ENCODE peak calls at places on chromosomes 5 and 9, in ten cellular contexts. One of them, this sample, is unnamed.

GRCh38 chr5:131545856-131546255 is 89.2 kb downstream of the RAPGEF6 start:
- DNase-seq in GM12865: no peak
- DNase-seq in psoas muscle: no peak
- DNase-seq in brain microvascular endothelial cell: peak
- DNase-seq in A549: no peak
- DNase-seq in CD8-positive, alpha-beta T cell: no peak
- DNase-seq in mucosa of descending colon: no peak
- DNase-seq in kidney epithelial cell: no peak
- DNase-seq in lower lobe of right lung: no peak
- DNase-seq in cardiac muscle cell: no peak
- DNase-seq in this sample: peak

GRCh38 chr9:120892748-120893584 is 16.0 kb upstream of the PHF19 start:
- DNase-seq in CD8-positive, alpha-beta T cell: peak
- DNase-seq in brain microvascular endothelial cell: peak
- DNase-seq in kidney epithelial cell: peak
- DNase-seq in A549: no peak
- DNase-seq in lower lobe of right lung: no peak
- DNase-seq in mucosa of descending colon: no peak
- DNase-seq in psoas muscle: no peak
- DNase-seq in GM12865: peak
- DNase-seq in cardiac muscle cell: peak
- DNase-seq in this sample: peak

GRCh38 chr9:106677815-106678214 is 185.2 kb upstream of the ZNF462 start:
- DNase-seq in kidney epithelial cell: no peak
- DNase-seq in A549: no peak
- DNase-seq in psoas muscle: no peak
- DNase-seq in cardiac muscle cell: peak
- DNase-seq in GM12865: no peak
- DNase-seq in mucosa of descending colon: no peak
- DNase-seq in lower lobe of right lung: no peak
- DNase-seq in CD8-positive, alpha-beta T cell: no peak
- DNase-seq in brain microvascular endothelial cell: no peak
- DNase-seq in this sample: no peak

GRCh38 chr5:141517321-141517720 is 28.4 kb downstream of the PCDHGC5 start:
- DNase-seq in lower lobe of right lung: no peak
- DNase-seq in GM12865: no peak
- DNase-seq in brain microvascular endothelial cell: no peak
- DNase-seq in psoas muscle: no peak
- DNase-seq in A549: no peak
- DNase-seq in CD8-positive, alpha-beta T cell: no peak
- DNase-seq in mucosa of descending colon: no peak
- DNase-seq in kidney epithelial cell: no peak
- DNase-seq in cardiac muscle cell: no peak
- DNase-seq in this sample: no peak

GRCh38 chr9:34992376-34992951 is 2.9 kb downstream of the DNAJB5 start:
- DNase-seq in psoas muscle: peak
- DNase-seq in A549: no peak
- DNase-seq in brain microvascular endothelial cell: peak
- DNase-seq in CD8-positive, alpha-beta T cell: peak
- DNase-seq in kidney epithelial cell: peak
- DNase-seq in mucosa of descending colon: no peak
- DNase-seq in cardiac muscle cell: peak
- DNase-seq in GM12865: peak
- DNase-seq in lower lobe of right lung: no peak
- DNase-seq in this sample: peak

GRCh38 chr5:57327934-57328333 is 154.1 kb downstream of the GPBP1 start:
- DNase-seq in mucosa of descending colon: no peak
- DNase-seq in psoas muscle: no peak
- DNase-seq in kidney epithelial cell: no peak
- DNase-seq in CD8-positive, alpha-beta T cell: no peak
- DNase-seq in cardiac muscle cell: peak
- DNase-seq in GM12865: no peak
- DNase-seq in lower lobe of right lung: no peak
- DNase-seq in brain microvascular endothelial cell: no peak
- DNase-seq in A549: no peak
- DNase-seq in this sample: peak

GRCh38 chr5:35143841-35144240 is 86.4 kb downstream of the PRLR start:
- DNase-seq in A549: no peak
- DNase-seq in GM12865: no peak
- DNase-seq in mucosa of descending colon: no peak
- DNase-seq in brain microvascular endothelial cell: no peak
- DNase-seq in lower lobe of right lung: no peak
- DNase-seq in psoas muscle: no peak
- DNase-seq in cardiac muscle cell: no peak
- DNase-seq in CD8-positive, alpha-beta T cell: no peak
- DNase-seq in kidney epithelial cell: no peak
- DNase-seq in this sample: no peak

GRCh38 chr5:178118345-178118744 is 5.0 kb downstream of the N4BP3 start:
- DNase-seq in lower lobe of right lung: no peak
- DNase-seq in cardiac muscle cell: no peak
- DNase-seq in CD8-positive, alpha-beta T cell: no peak
- DNase-seq in mucosa of descending colon: no peak
- DNase-seq in GM12865: peak
- DNase-seq in A549: no peak
- DNase-seq in kidney epithelial cell: no peak
- DNase-seq in brain microvascular endothelial cell: no peak
- DNase-seq in psoas muscle: no peak
- DNase-seq in this sample: no peak

GRCh38 chr5:131104169-131104775 is 60.8 kb downstream of the HINT1 start:
- DNase-seq in A549: no peak
- DNase-seq in psoas muscle: no peak
- DNase-seq in brain microvascular endothelial cell: no peak
- DNase-seq in GM12865: no peak
- DNase-seq in lower lobe of right lung: no peak
- DNase-seq in cardiac muscle cell: peak
- DNase-seq in mucosa of descending colon: no peak
- DNase-seq in CD8-positive, alpha-beta T cell: no peak
- DNase-seq in kidney epithelial cell: no peak
- DNase-seq in this sample: peak

GRCh38 chr5:34639852-34640626 is 16.1 kb upstream of the RAI14 start:
- DNase-seq in GM12865: no peak
- DNase-seq in mucosa of descending colon: no peak
- DNase-seq in A549: no peak
- DNase-seq in psoas muscle: no peak
- DNase-seq in kidney epithelial cell: no peak
- DNase-seq in CD8-positive, alpha-beta T cell: no peak
- DNase-seq in brain microvascular endothelial cell: peak
- DNase-seq in cardiac muscle cell: peak
- DNase-seq in lower lobe of right lung: no peak
- DNase-seq in this sample: peak

GRCh38 chr5:8633706-8634105 is 764.8 kb downstream of the MTRR start:
- DNase-seq in A549: no peak
- DNase-seq in lower lobe of right lung: no peak
- DNase-seq in kidney epithelial cell: peak
- DNase-seq in psoas muscle: no peak
- DNase-seq in brain microvascular endothelial cell: peak
- DNase-seq in cardiac muscle cell: peak
- DNase-seq in CD8-positive, alpha-beta T cell: no peak
- DNase-seq in GM12865: no peak
- DNase-seq in mucosa of descending colon: no peak
- DNase-seq in this sample: peak

GRCh38 chr9:2727966-2728613 is 10.8 kb downstream of the KCNV2 start:
- DNase-seq in cardiac muscle cell: peak
- DNase-seq in kidney epithelial cell: no peak
- DNase-seq in CD8-positive, alpha-beta T cell: no peak
- DNase-seq in lower lobe of right lung: no peak
- DNase-seq in A549: no peak
- DNase-seq in psoas muscle: no peak
- DNase-seq in brain microvascular endothelial cell: peak
- DNase-seq in GM12865: peak
- DNase-seq in mucosa of descending colon: no peak
- DNase-seq in this sample: peak

GRCh38 chr5:143002459-143003327 is 232.5 kb downstream of the ARHGAP26 start:
- DNase-seq in CD8-positive, alpha-beta T cell: peak
- DNase-seq in mucosa of descending colon: no peak
- DNase-seq in cardiac muscle cell: peak
- DNase-seq in psoas muscle: no peak
- DNase-seq in A549: peak
- DNase-seq in kidney epithelial cell: no peak
- DNase-seq in GM12865: peak
- DNase-seq in lower lobe of right lung: peak
- DNase-seq in brain microvascular endothelial cell: peak
- DNase-seq in this sample: peak

GRCh38 chr9:129574911-129575574 is 45.9 kb downstream of the C9orf50 start:
- DNase-seq in mucosa of descending colon: no peak
- DNase-seq in psoas muscle: no peak
- DNase-seq in kidney epithelial cell: no peak
- DNase-seq in CD8-positive, alpha-beta T cell: no peak
- DNase-seq in GM12865: no peak
- DNase-seq in lower lobe of right lung: no peak
- DNase-seq in A549: no peak
- DNase-seq in brain microvascular endothelial cell: peak
- DNase-seq in cardiac muscle cell: no peak
- DNase-seq in this sample: no peak

GRCh38 chr9:137276757-137277328 is 683 bp upstream of the TOR4A start:
- DNase-seq in kidney epithelial cell: no peak
- DNase-seq in brain microvascular endothelial cell: no peak
- DNase-seq in psoas muscle: peak
- DNase-seq in lower lobe of right lung: peak
- DNase-seq in CD8-positive, alpha-beta T cell: no peak
- DNase-seq in cardiac muscle cell: peak
- DNase-seq in A549: no peak
- DNase-seq in mucosa of descending colon: peak
- DNase-seq in GM12865: peak
- DNase-seq in this sample: peak

GRCh38 chr9:137278913-137279711 is 1.6 kb downstream of the TOR4A start:
- DNase-seq in lower lobe of right lung: peak
- DNase-seq in A549: no peak
- DNase-seq in GM12865: no peak
- DNase-seq in mucosa of descending colon: peak
- DNase-seq in kidney epithelial cell: no peak
- DNase-seq in CD8-positive, alpha-beta T cell: no peak
- DNase-seq in cardiac muscle cell: no peak
- DNase-seq in psoas muscle: no peak
- DNase-seq in brain microvascular endothelial cell: no peak
- DNase-seq in this sample: no peak

GRCh38 chr9:137275937-137276756 is 1.4 kb upstream of the TOR4A start:
- DNase-seq in lower lobe of right lung: peak
- DNase-seq in GM12865: no peak
- DNase-seq in mucosa of descending colon: peak
- DNase-seq in brain microvascular endothelial cell: no peak
- DNase-seq in CD8-positive, alpha-beta T cell: no peak
- DNase-seq in psoas muscle: no peak
- DNase-seq in kidney epithelial cell: no peak
- DNase-seq in A549: no peak
- DNase-seq in cardiac muscle cell: no peak
- DNase-seq in this sample: no peak

GRCh38 chr9:137278061-137278912 is 761 bp downstream of the TOR4A start:
- DNase-seq in mucosa of descending colon: peak
- DNase-seq in brain microvascular endothelial cell: no peak
- DNase-seq in psoas muscle: peak
- DNase-seq in cardiac muscle cell: peak
- DNase-seq in lower lobe of right lung: peak
- DNase-seq in A549: no peak
- DNase-seq in CD8-positive, alpha-beta T cell: no peak
- DNase-seq in kidney epithelial cell: no peak
- DNase-seq in GM12865: peak
- DNase-seq in this sample: peak

GRCh38 chr9:137277329-137278041 is at the start of gene TOR4A:
- DNase-seq in A549: peak
- DNase-seq in cardiac muscle cell: peak
- DNase-seq in lower lobe of right lung: peak
- DNase-seq in GM12865: peak
- DNase-seq in psoas muscle: peak
- DNase-seq in kidney epithelial cell: peak
- DNase-seq in brain microvascular endothelial cell: peak
- DNase-seq in mucosa of descending colon: peak
- DNase-seq in CD8-positive, alpha-beta T cell: peak
- DNase-seq in this sample: peak
- TF ChIP-seq CTCF in A549: peak
- TF ChIP-seq CTCF in cardiac muscle cell: peak
- TF ChIP-seq CTCF in lower lobe of right lung: peak
- TF ChIP-seq CTCF in GM12865: no peak
- TF ChIP-seq CTCF in psoas muscle: no peak
- TF ChIP-seq CTCF in kidney epithelial cell: peak
- TF ChIP-seq CTCF in brain microvascular endothelial cell: peak
- TF ChIP-seq CTCF in mucosa of descending colon: peak
- TF ChIP-seq CTCF in CD8-positive, alpha-beta T cell: no peak
- TF ChIP-seq CTCF in this sample: peak

GRCh38 chr5:95858661-95859326 is 36.3 kb upstream of the GLRX start:
- DNase-seq in kidney epithelial cell: peak
- DNase-seq in lower lobe of right lung: peak
- DNase-seq in psoas muscle: peak
- DNase-seq in GM12865: peak
- DNase-seq in A549: peak
- DNase-seq in CD8-positive, alpha-beta T cell: peak
- DNase-seq in brain microvascular endothelial cell: peak
- DNase-seq in cardiac muscle cell: peak
- DNase-seq in mucosa of descending colon: peak
- DNase-seq in this sample: peak
- H3K4me3 ChIP-seq in kidney epithelial cell: peak
- H3K4me3 ChIP-seq in lower lobe of right lung: peak
- H3K4me3 ChIP-seq in psoas muscle: peak
- H3K4me3 ChIP-seq in GM12865: peak
- H3K4me3 ChIP-seq in A549: peak
- H3K4me3 ChIP-seq in CD8-positive, alpha-beta T cell: no peak
- H3K4me3 ChIP-seq in brain microvascular endothelial cell: peak
- H3K4me3 ChIP-seq in cardiac muscle cell: peak
- H3K4me3 ChIP-seq in mucosa of descending colon: no peak
- H3K4me3 ChIP-seq in this sample: peak

GRCh38 chr5:104119529-104119928 is 556.9 kb upstream of the NUDT12 start:
- DNase-seq in lower lobe of right lung: no peak
- DNase-seq in brain microvascular endothelial cell: no peak
- DNase-seq in CD8-positive, alpha-beta T cell: no peak
- DNase-seq in mucosa of descending colon: no peak
- DNase-seq in A549: no peak
- DNase-seq in GM12865: no peak
- DNase-seq in psoas muscle: no peak
- DNase-seq in kidney epithelial cell: no peak
- DNase-seq in cardiac muscle cell: no peak
- DNase-seq in this sample: no peak
- TF ChIP-seq CTCF in lower lobe of right lung: no peak
- TF ChIP-seq CTCF in brain microvascular endothelial cell: no peak
- TF ChIP-seq CTCF in CD8-positive, alpha-beta T cell: no peak
- TF ChIP-seq CTCF in mucosa of descending colon: no peak
- TF ChIP-seq CTCF in A549: no peak
- TF ChIP-seq CTCF in GM12865: no peak
- TF ChIP-seq CTCF in psoas muscle: no peak
- TF ChIP-seq CTCF in kidney epithelial cell: no peak
- TF ChIP-seq CTCF in cardiac muscle cell: no peak
- TF ChIP-seq CTCF in this sample: no peak

DNA sequence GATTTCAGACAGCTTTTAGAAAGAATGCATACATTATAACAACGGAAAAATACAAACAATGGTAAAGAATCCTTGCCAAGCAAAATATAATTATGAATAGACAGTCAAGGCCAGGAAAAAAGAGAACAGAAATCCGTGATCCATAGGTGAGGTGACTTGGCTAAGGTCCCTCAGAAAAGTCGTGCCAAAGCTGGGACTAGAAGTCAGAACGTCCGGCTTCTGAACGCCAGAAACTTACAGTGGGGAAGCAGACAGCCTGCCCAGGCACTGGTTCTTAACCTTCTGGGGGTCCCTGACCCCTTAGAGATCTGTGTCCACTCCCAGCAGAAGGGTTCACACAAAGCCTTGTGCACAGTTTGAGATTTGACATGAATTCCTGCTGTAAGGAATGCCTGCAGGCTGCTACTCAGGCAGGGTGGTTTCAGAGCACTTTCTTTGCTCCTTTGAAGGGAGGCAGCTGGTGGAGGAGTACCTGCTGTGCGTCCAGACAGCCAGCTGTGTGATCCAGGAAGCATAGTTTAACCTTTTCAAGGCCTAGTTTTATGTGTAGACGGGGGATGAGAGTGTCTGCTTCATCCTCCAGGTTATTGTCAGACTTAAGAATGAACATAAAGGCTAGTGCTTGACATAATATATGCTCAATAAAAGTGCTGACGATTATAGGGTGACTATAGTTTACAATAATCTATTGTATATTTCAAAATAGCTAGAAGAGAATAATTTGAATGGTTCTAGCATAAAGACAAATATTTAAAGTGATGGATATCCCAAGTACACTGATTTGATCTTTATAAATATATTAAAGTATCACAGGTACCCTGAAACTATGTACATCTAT is 852 bp downstream of the ARHGEF37 start:
- DNase-seq in kidney epithelial cell: no peak
- DNase-seq in CD8-positive, alpha-beta T cell: no peak
- DNase-seq in psoas muscle: no peak
- DNase-seq in brain microvascular endothelial cell: no peak
- DNase-seq in cardiac muscle cell: peak
- DNase-seq in lower lobe of right lung: no peak
- DNase-seq in mucosa of descending colon: no peak
- DNase-seq in GM12865: no peak
- DNase-seq in A549: no peak
- DNase-seq in this sample: peak
- H3K4me3 ChIP-seq in kidney epithelial cell: peak
- H3K4me3 ChIP-seq in CD8-positive, alpha-beta T cell: no peak
- H3K4me3 ChIP-seq in psoas muscle: peak
- H3K4me3 ChIP-seq in brain microvascular endothelial cell: no peak
- H3K4me3 ChIP-seq in cardiac muscle cell: no peak
- H3K4me3 ChIP-seq in lower lobe of right lung: peak
- H3K4me3 ChIP-seq in mucosa of descending colon: peak
- H3K4me3 ChIP-seq in GM12865: no peak
- H3K4me3 ChIP-seq in A549: peak
- H3K4me3 ChIP-seq in this sample: peak